ENCODE peak calls at places on chromosomes 2 and 18, in eight cellular contexts. M, G, B, Z, S, Q, U and X are unnamed samples.

GRCh38 chr2:238063414-238064189 is 2.8 kb downstream of the SCLY start:
- DNase-seq in M (no peak), G (no peak), B (no peak), Z (no peak), S (no peak), Q (no peak), U (no peak), X (no peak)

GRCh38 chr18:7878265-7879173 is 311.4 kb downstream of the PTPRM start:
- DNase-seq in M (peak; percentile 54), G (no peak), B (no peak), Z (no peak), S (no peak), Q (no peak), U (no peak), X (no peak)

GRCh38 chr2:28334527-28334891 is 58.1 kb upstream of the FOSL2 start:
- DNase-seq in M (no peak), G (no peak), B (no peak), Z (no peak), S (no peak), Q (no peak), U (no peak), X (no peak)

GRCh38 chr2:218883491-218884490 is 3.1 kb downstream of the WNT10A start:
- DNase-seq in M (no peak), G (no peak), B (no peak), Z (no peak), S (no peak), Q (no peak), U (no peak), X (no peak)

GRCh38 chr2:65932571-65932970 is 500.2 kb upstream of the SPRED2 start:
- DNase-seq in M (no peak), G (no peak), B (no peak), Z (no peak), S (no peak), Q (no peak), U (no peak), X (no peak)

GRCh38 chr2:46181789-46182530 is 115.2 kb upstream of the EPAS1 start:
- DNase-seq in M (no peak), G (no peak), B (no peak), Z (no peak), S (no peak), Q (no peak), U (no peak), X (no peak)

GRCh38 chr18:53909668-53910067 is 314.8 kb downstream of the MBD2 start:
- DNase-seq in M (no peak), G (no peak), B (no peak), Z (no peak), S (no peak), Q (peak; percentile 4), U (no peak), X (no peak)

GRCh38 chr2:84556190-84556589 is 39.9 kb downstream of the DNAH6 start:
- DNase-seq in M (no peak), G (no peak), B (no peak), Z (no peak), S (no peak), Q (no peak), U (no peak), X (no peak)

GRCh38 chr18:49055787-49056186 is 105.0 kb upstream of the SMAD7 start:
- DNase-seq in M (no peak), G (peak; percentile 87), B (peak; percentile 47), Z (peak; percentile 47), S (no peak), Q (peak; percentile 67), U (peak; percentile 79), X (no peak)

GRCh38 chr2:176114930-176115625 is 1.5 kb upstream of the HOXD10 start:
- DNase-seq in M (no peak), G (no peak), B (no peak), Z (no peak), S (no peak), Q (no peak), U (no peak), X (no peak)

GRCh38 chr18:66582151-66582550 is 21.7 kb downstream of the CDH19 start:
- DNase-seq in M (no peak), G (no peak), B (no peak), Z (no peak), S (no peak), Q (peak; percentile 3), U (no peak), X (no peak)

DNA sequence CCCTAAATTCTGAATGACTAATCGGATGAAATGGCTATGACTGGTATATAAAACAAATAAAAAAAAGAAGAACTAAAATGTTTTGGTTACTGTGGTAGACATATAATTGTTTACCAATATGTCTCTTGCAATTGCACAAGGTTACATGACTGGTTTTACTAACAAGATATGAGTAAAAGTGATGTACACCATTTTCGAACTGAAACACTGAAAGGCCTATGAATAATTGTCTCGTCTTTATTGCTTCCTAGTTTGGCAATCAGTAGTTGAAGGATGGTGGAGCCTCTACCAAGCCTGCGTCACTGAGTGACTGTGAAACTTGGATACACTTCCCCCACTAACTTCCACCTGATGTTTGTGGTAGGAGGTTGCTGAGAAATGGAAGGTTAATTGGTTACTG is 16.5 kb downstream of the CDH19 start:
- DNase-seq in M (no peak), G (no peak), B (no peak), Z (no peak), S (no peak), Q (no peak), U (no peak), X (no peak)
- H3K9me3 ChIP-seq in M (no peaks in the 10 kb centered on the region), G (no peaks in the 10 kb centered on the region), B (no peaks in the 10 kb centered on the region), Z (no peaks in the 10 kb centered on the region), S (no peaks in the 10 kb centered on the region), Q (no peaks in the 10 kb centered on the region), U (no peaks in the 10 kb centered on the region), X (no peaks in the 10 kb centered on the region)

DNA sequence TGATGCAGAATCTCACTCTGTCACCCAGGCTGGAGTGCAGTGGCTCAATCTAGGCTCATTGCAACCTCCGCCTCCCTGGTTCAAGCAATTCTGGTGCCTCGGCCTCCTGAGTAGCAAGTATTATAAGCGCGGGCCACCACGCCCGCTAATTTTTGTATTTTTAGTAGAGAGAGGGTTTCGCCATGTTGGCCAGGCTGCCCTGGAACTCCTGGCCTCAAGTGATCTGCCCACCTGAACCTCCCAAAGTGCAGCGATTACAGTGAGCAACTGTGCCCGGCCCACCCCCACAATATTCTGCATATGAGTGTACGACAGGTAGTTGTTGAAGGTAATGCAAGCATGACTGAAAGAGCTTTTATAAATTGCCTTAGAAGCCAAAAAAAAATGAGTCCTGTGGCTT is 1.2 kb downstream of the WDR75 start:
- DNase-seq in M (no peak), G (no peak), B (no peak), Z (no peak), S (no peak), Q (no peak), U (no peak), X (no peak)
- H3K4me3 ChIP-seq in M (no peak overlapping the region), G (no peak overlapping the region), B (peak overlapping the region; percentile 79), Z (peak overlapping the region; percentile 88), S (no peak overlapping the region), Q (no peak overlapping the region), U (no peak overlapping the region), X (no peak overlapping the region)

DNA sequence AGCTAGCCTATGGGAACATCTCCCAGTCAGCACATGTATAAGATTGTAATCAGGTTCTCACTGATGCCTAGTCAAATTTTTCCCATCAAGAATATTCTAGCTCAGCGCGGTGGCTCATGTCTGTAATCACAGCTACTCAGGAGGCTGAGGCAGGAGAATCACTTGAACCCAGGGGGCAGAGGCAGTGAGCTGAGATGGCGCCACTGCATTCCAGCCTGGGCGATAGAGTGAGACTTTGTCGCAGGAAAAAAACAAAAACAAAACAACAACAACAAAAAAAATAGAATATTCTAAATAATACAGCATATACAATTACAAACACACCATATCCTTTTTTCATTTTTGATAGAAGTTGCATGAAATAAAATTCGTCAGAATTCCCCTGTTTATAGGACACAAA is 67.5 kb upstream of the MYCN start:
- DNase-seq in M (no peak), G (no peak), B (no peak), Z (no peak), S (no peak), Q (no peak), U (no peak), X (no peak)
- H3K27me3 ChIP-seq in M (no peaks in the 10 kb centered on the region), G (no peaks in the 10 kb centered on the region), B (no peaks in the 10 kb centered on the region), Z (no peaks in the 10 kb centered on the region), S (no peaks in the 10 kb centered on the region), Q (no peaks in the 10 kb centered on the region), U (no peaks in the 10 kb centered on the region), X (no peaks in the 10 kb centered on the region)

DNA sequence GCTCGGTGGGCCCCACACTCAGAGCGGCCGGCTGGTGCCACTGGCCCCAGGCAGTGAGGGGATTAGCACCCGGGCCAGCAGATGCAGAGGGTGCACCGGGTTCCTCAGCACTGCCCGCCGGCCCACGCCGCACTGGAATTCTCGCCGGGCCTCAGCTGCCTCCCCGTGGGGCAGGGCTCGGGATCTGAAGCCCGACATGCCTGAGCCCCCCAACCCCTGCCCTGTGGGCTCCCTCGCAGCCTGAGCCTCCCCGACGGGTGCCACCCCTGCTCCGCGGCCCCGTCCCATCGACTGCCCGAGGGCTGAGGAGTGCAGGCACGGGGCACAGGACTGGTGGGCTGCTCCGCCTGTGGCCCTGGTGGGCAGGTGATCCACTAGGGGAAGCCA is 37.6 kb upstream of the TWSG1 start:
- DNase-seq in M (no peak), G (no peak), B (no peak), Z (no peak), S (no peak), Q (no peak), U (no peak), X (no peak)
- H3K9me3 ChIP-seq in M (peaks cover 13% of the 10 kb centered on the region), G (peaks cover 18% of the 10 kb centered on the region), B (no peaks in the 10 kb centered on the region), Z (peaks cover 45% of the 10 kb centered on the region), S (no peaks in the 10 kb centered on the region), Q (peaks cover 3% of the 10 kb centered on the region), U (peaks cover 20% of the 10 kb centered on the region), X (no peaks in the 10 kb centered on the region)

GRCh38 chr2:105396254-105397024 is 2.4 kb downstream of the FHL2 start:
- DNase-seq in M (no peak), G (peak; percentile 60), B (peak; percentile 92), Z (peak; percentile 41), S (no peak), Q (peak; percentile 95), U (no peak), X (no peak)
- H3K4me3 ChIP-seq in M (no peak overlapping the region), G (peak overlapping the region; percentile 71), B (peak overlapping the region; percentile 99), Z (no peak overlapping the region), S (no peak overlapping the region), Q (no peak overlapping the region), U (no peak overlapping the region), X (peak overlapping the region; percentile 95)

GRCh38 chr2:232522014-232522854 is 2.0 kb downstream of the PRSS56 start:
- DNase-seq in M (no peak), G (no peak), B (no peak), Z (no peak), S (peak; percentile 79), Q (peak; percentile 9), U (peak; percentile 83), X (no peak)
- H3K27me3 ChIP-seq in M (peaks cover 33% of the 10 kb centered on the region), G (peaks cover 4% of the 10 kb centered on the region), B (peaks cover 15% of the 10 kb centered on the region), Z (no peaks in the 10 kb centered on the region), S (no peaks in the 10 kb centered on the region), Q (peaks cover 76% of the 10 kb centered on the region), U (peaks cover 36% of the 10 kb centered on the region), X (peaks cover 91% of the 10 kb centered on the region)